ENCODE peak calls at places on chromosomes 1 and 21, in nine cellular contexts. Q is heart right ventricle; U is stomach; G is effector memory CD4-positive, alpha-beta T cell; W is endothelial cell of umbilical vein; A is endodermal cell; P is PC-3; T is WERI-Rb-1; Y is uterus. V is an unnamed sample.

GRCh38 chr1:202551683-202552082 is 158.6 kb downstream of the SYT2 start:
- DNase-seq in W (no peak), U (no peak), T (no peak), Q (no peak), P (peak), Y (no peak), G (no peak), A (no peak), V (no peak)

GRCh38 chr1:230823421-230823820 is 44.9 kb downstream of the C1orf198 start:
- DNase-seq in T (no peak), Y (no peak), W (peak), U (no peak), Q (peak), A (peak), G (no peak), P (no peak), V (no peak)

GRCh38 chr1:55650449-55650848 is 435.3 kb upstream of the USP24 start:
- DNase-seq in A (no peak), Q (no peak), G (no peak), P (no peak), Y (no peak), W (no peak), T (no peak), U (no peak), V (no peak)

GRCh38 chr1:188261849-188262248 is 1433.1 kb downstream of the PLA2G4A start:
- DNase-seq in P (no peak), G (no peak), Y (no peak), U (no peak), W (no peak), A (no peak), T (no peak), Q (no peak), V (no peak)

GRCh38 chr1:167935252-167936067 is 1.0 kb upstream of the DCAF6 start:
- DNase-seq in Y (peak), U (no peak), Q (no peak), G (peak), P (peak), T (peak), A (peak), W (peak), V (no peak)

GRCh38 chr1:161954466-161954865 is 69.2 kb downstream of the OLFML2B start:
- DNase-seq in A (no peak), Y (no peak), T (no peak), U (no peak), Q (no peak), P (no peak), W (no peak), G (no peak), V (no peak)

GRCh38 chr1:212139526-212140137 is 104.1 kb downstream of the DTL start:
- DNase-seq in U (no peak), G (no peak), A (no peak), Q (peak), P (no peak), T (no peak), W (no peak), Y (no peak), V (no peak)

GRCh38 chr1:112264010-112264409 is 132.0 kb upstream of the CTTNBP2NL start:
- DNase-seq in G (no peak), U (no peak), Y (no peak), T (no peak), Q (no peak), P (no peak), W (no peak), A (no peak), V (no peak)

GRCh38 chr1:3409737-3410434 is 44.6 kb upstream of the ARHGEF16 start:
- DNase-seq in Q (peak), W (peak), T (peak), U (peak), P (peak), Y (peak), G (no peak), A (peak), V (peak)

GRCh38 chr1:107559881-107560280 is 405.1 kb downstream of the VAV3 start:
- DNase-seq in T (no peak), P (peak), U (no peak), W (no peak), A (no peak), G (no peak), Y (no peak), Q (no peak), V (no peak)

GRCh38 chr21:33330726-33331125 is 6.0 kb downstream of the IFNAR1 start:
- DNase-seq in A (no peak), Q (no peak), P (no peak), Y (no peak), T (no peak), W (no peak), G (no peak), U (no peak), V (no peak)

GRCh38 chr1:46062651-46063319 is 69.6 kb downstream of the PIK3R3 start:
- DNase-seq in Q (no peak), A (no peak), W (no peak), P (no peak), T (peak), Y (no peak), U (no peak), G (no peak), V (no peak)

GRCh38 chr1:169964206-169964605 is 70.5 kb upstream of the SCYL3 start:
- DNase-seq in T (no peak), G (no peak), U (no peak), W (no peak), Q (no peak), P (no peak), A (no peak), Y (no peak), V (no peak)

GRCh38 chr1:169974067-169974466 is 80.4 kb upstream of the SCYL3 start:
- DNase-seq in U (no peak), W (no peak), G (no peak), A (no peak), Y (no peak), Q (no peak), P (no peak), T (no peak), V (no peak)

GRCh38 chr1:169970114-169970513 is 76.4 kb upstream of the SCYL3 start:
- DNase-seq in Y (no peak), W (no peak), G (no peak), P (no peak), Q (no peak), A (peak), U (no peak), T (no peak), V (no peak)

DNA sequence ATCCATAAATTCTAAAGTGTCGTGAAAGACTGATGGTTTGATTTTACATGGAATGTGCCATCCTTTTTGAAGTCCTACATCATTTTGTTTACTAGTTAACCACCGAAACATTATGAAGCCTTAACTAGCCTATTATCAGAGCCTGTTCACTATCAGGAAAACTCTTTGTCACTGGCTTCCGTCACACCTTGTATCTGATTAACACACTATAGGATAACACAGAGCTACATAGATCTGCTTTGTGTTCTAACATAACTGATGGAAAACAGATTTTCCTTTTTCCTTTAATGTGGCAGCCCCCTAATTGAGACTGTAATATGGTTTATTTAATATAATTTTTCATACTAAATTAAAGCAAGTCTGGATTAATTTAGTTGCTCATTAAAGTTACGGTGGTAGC is 74.5 kb upstream of the SCYL3 start:
- DNase-seq in P (no peak), U (no peak), W (no peak), A (no peak), Q (no peak), G (no peak), T (no peak), Y (no peak), V (no peak)
- H3K27ac ChIP-seq in P (no peak), U (no peak), W (no peak), A (no peak), Q (no peak), G (no peak), T (no peak), Y (no peak), V (no peak)

DNA sequence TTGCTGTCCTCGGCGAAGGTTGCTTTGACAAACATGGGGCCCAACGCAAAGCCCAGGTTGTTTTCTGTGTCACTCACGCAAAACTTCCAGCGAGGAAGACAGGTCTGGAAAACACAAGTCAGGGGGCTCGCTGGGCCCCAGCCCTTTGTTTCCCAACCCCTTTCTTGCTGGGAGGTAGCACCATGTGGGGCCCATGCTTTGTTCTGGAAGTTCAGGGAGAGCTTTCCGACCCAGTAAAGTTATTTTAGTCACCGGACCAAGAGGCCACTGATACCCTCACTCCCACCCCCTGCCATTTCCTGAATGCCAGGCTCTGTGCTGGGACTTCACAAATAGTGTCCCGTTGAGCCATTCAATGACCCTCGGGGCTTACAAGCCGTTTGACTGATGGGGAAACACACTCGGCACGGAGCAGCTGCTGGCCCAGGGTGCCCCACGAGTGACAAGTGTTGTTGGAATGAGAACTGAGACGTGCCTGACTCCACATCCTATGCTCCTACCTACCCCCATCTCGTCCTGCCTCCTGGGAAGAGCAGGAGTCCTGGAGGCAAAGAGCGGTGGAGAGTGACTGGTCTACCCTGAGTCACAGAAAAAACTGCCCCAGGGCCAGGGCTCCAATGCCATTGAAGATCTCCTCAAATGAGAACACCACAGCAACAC is 52.0 kb downstream of the ECE1 start:
- DNase-seq in U (no peak), A (no peak), Q (no peak), P (peak), G (no peak), W (no peak), Y (no peak), T (no peak), V (peak)
- H3K27ac ChIP-seq in U (no peak), A (peak), Q (peak), P (peak), G (no peak), W (no peak), Y (no peak), T (no peak), V (peak)

DNA sequence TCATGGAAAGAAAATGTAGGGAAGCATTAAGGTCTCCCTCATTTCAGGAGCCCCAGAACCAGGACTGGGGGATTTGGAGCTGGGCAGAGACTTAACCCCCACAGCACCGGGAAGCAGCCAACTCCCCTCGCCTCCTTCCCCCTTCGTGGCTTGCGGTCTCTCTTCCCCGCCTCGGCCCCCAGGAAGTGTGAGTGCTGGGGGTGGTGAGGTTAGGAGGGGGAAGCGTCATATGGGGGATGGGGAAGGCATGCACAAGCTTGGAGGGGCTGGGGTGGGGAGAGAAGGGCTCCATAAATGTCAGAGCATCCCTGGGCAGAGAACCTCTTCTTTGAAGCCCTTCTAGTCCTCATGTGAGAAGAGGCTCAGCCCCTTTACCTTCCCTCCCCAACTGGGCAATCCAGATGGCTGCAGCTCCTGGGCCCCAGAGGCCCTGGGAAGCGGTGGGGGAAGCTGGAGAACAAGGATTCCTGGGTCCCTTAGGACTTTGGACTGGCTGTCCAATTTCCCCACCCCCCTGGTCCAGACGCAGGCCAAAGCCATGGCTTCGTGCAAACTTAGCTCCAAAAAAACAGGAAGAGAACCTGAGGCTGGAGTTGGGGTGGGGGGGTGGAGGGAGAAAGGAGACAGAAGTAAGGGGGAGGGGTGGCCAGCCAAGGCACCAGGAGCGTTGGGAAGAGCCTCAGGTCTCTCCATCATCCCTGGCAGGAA is 7.8 kb downstream of the ZBTB7B start:
- DNase-seq in G (peak), Q (no peak), U (no peak), W (no peak), Y (no peak), A (no peak), P (no peak), T (peak), V (no peak)
- H3K27ac ChIP-seq in G (peak), Q (no peak), U (peak), W (no peak), Y (peak), A (no peak), P (no peak), T (peak), V (no peak)

DNA sequence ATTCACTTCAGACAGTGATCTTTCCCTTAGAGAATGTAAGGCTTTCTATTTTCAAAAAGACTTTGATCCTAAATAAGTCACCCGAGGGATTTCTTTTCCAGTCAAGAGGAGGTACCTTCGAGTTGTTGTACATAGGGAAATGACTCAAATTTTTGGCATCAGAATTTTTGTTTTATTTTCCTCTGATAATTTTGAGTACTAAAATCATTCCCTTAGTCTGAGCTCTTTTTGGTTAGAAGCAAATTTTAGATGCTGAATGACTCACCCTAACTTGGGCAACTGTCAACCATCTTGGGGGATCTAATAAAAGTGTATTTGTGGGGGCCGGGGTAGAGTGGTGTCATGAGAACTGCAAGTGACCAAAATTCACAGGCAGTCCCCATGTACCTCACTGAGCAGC is 193.9 kb downstream of the DHRS3 start:
- DNase-seq in P (peak), W (peak), A (no peak), G (no peak), U (no peak), Y (no peak), Q (no peak), T (no peak), V (no peak)
- H3K27ac ChIP-seq in P (peak), W (peak), A (no peak), G (no peak), U (peak), Y (peak), Q (peak), T (no peak), V (no peak)

GRCh38 chr1:218931331-218931730 is 242.3 kb upstream of the LYPLAL1 start:
- DNase-seq in G (no peak), Y (no peak), T (no peak), Q (no peak), P (no peak), A (no peak), U (no peak), W (no peak), V (no peak)
- H3K27ac ChIP-seq in G (no peak), Y (no peak), T (no peak), Q (no peak), P (peak), A (no peak), U (no peak), W (peak), V (peak)

GRCh38 chr1:48572632-48573258 is 100.7 kb upstream of the SPATA6 start:
- DNase-seq in A (peak), U (peak), T (peak), W (peak), Q (peak), P (peak), G (no peak), Y (peak), V (no peak)
- H3K27ac ChIP-seq in A (no peak), U (no peak), T (no peak), W (no peak), Q (no peak), P (no peak), G (no peak), Y (no peak), V (no peak)

DNA sequence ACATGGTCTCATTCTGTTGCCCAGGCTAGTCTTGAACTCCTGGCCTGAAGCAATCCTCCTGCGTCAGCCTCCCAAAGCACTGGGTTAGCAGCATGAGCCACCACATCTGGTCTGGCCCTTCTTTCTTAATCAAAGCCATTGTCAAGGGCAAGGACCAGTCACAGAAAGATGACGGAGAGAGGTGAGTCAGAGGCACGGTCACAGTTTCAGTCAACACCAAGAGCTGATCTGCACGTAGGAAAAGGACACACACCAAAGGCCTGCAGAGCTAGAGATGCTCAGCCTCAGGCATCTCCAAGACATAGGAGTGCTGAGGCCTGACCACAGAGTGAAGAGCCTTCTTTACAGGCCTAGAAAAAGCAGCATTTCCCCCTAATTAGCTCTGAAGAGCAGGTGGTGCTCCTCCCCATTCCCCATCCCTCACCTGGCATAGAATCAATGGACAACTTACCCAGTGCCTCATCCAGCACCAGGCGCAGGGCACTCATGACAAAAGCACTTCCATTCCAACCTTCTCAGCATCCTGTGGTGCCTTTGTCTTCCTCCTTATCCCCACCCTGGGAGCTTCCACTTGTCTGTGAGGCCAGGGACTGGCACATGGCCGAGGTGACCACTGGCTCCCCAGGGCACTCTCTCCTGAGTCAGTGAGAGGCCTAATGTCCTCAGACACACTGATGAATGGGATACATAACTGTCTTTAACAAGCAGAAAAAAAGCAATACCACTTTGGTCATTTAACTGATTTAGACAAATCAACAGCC is 139.8 kb downstream of the AJAP1 start:
- DNase-seq in U (no peak), Q (no peak), Y (no peak), P (no peak), T (no peak), W (no peak), A (peak), G (no peak), V (no peak)
- H3K27ac ChIP-seq in U (no peak), Q (no peak), Y (no peak), P (no peak), T (no peak), W (no peak), A (no peak), G (no peak), V (no peak)

GRCh38 chr1:109687641-109688499 is at the start of gene GSTM1:
- DNase-seq in T (peak), Y (no peak), W (no peak), P (no peak), Q (peak), A (peak), U (peak), G (no peak), V (peak)
- H3K27ac ChIP-seq in T (peak), Y (peak), W (no peak), P (no peak), Q (peak), A (no peak), U (no peak), G (no peak), V (peak)

V was measured in SJSA1.